ENCODE peak calls at places on chromosomes 3 and 15, in eight cellular contexts. P is HEK293T; K is foreskin keratinocyte; U is MV-4-11; Y is T follicular helper cell; Q is activated CD8-positive, alpha-beta memory T cell treated with anti-CD3 and anti-CD28 coated beads, Interleukin-2, amount 10 ng/mL, durations not matched to agents 7 days and 5 days; C is HFF-Myc; O is SHP77. R is an unnamed sample.
A peak's percentile ranks its signal among the peaks of the same experiment; 100 is the strongest.

GRCh38 chr15:59028387-59028955 is 41.0 kb downstream of the RNF111 start:
- DNase-seq in P (no peak), C (no peak), Q (no peak), Y (no peak), U (no peak), K (no peak), O (no peak), R (no peak)

GRCh38 chr15:43529141-43529540 is 11.7 kb downstream of the MAP1A start:
- DNase-seq in K (no peak), C (no peak), Q (no peak), P (no peak), U (no peak), O (no peak), Y (no peak), R (no peak)

GRCh38 chr3:173913397-173913796 is 515.9 kb downstream of the NLGN1 start:
- DNase-seq in U (no peak), O (no peak), Q (no peak), Y (no peak), K (no peak), C (no peak), P (no peak), R (no peak)

GRCh38 chr3:53236112-53236841 is 19.5 kb downstream of the TKT start:
- DNase-seq in P (no peak), Q (no peak), Y (no peak), U (peak; percentile 67), C (peak; percentile 66), K (peak; percentile 23), O (peak; percentile 63), R (peak; percentile 66)

GRCh38 chr3:10194328-10195071 is 29.8 kb downstream of the IRAK2 start:
- DNase-seq in C (no peak), O (peak; percentile 38), P (no peak), K (peak; percentile 57), Q (peak; percentile 71), U (no peak), Y (no peak), R (no peak)

GRCh38 chr3:66464512-66464894 is 36.3 kb downstream of the LRIG1 start:
- DNase-seq in Q (no peak), P (no peak), C (no peak), U (peak; percentile 77), O (no peak), Y (no peak), K (no peak), R (no peak)

GRCh38 chr3:4938583-4938982 is 40.7 kb upstream of the BHLHE40 start:
- DNase-seq in Q (no peak), P (no peak), U (peak; percentile 34), Y (no peak), C (no peak), O (no peak), K (no peak), R (no peak)

GRCh38 chr3:143208976-143209714 is 89.6 kb downstream of the CHST2 start:
- DNase-seq in K (no peak), U (no peak), Y (no peak), P (no peak), O (no peak), Q (no peak), C (no peak), R (no peak)

GRCh38 chr15:31148622-31149505 is 47.3 kb upstream of the TRPM1 start:
- DNase-seq in Y (no peak), P (no peak), Q (no peak), U (no peak), K (no peak), O (no peak), C (no peak), R (no peak)

GRCh38 chr3:119700269-119700919 is 2.4 kb upstream of the CFAP91 start:
- DNase-seq in C (no peak), Y (no peak), P (no peak), Q (peak; percentile 59), U (peak; percentile 90), O (no peak), K (no peak), R (no peak)

GRCh38 chr3:71874618-71875017 is 89.7 kb upstream of the PROK2 start:
- DNase-seq in P (no peak), U (no peak), K (no peak), Y (no peak), C (no peak), O (no peak), Q (no peak), R (no peak)